ENCODE peak calls at places on chromosome 11, in eight cellular contexts. V, L, W, E, K, S, B and H are unnamed samples.

GRCh38 chr11:76077575-76078150 is 128.6 kb downstream of the WNT11 start:
- DNase-seq in V (no peak), L (no peak), W (no peak), E (no peak), K (no peak), S (no peak), B (no peak), H (peak; percentile 15)

GRCh38 chr11:71563401-71563800 is 2.0 kb upstream of the KRTAP5-10 start:
- DNase-seq in V (peak; percentile 63), L (no peak), W (peak; percentile 66), E (no peak), K (peak; percentile 29), S (no peak), B (no peak), H (peak; percentile 63)

GRCh38 chr11:75339685-75340409 is 11.6 kb downstream of the ARRB1 start:
- DNase-seq in V (no peak), L (no peak), W (peak; percentile 89), E (no peak), K (no peak), S (no peak), B (no peak), H (peak; percentile 80)

GRCh38 chr11:31813242-31813960 is 2.3 kb upstream of the PAX6 start:
- DNase-seq in V (no peak), L (no peak), W (no peak), E (no peak), K (no peak), S (no peak), B (no peak), H (peak; percentile 82)

GRCh38 chr11:112223125-112223524 is 3.1 kb upstream of the PTS start:
- DNase-seq in V (no peak), L (no peak), W (no peak), E (no peak), K (no peak), S (no peak), B (no peak), H (no peak)

GRCh38 chr11:66877585-66877984 is 20.7 kb downstream of the LRFN4 start:
- DNase-seq in V (peak; percentile 44), L (no peak), W (no peak), E (no peak), K (peak; percentile 44), S (no peak), B (no peak), H (no peak)

GRCh38 chr11:78722786-78723185 is 148.1 kb upstream of the NARS2 start:
- DNase-seq in V (peak; percentile 3), L (no peak), W (no peak), E (no peak), K (no peak), S (no peak), B (no peak), H (no peak)

GRCh38 chr11:71139516-71140205 is 112.7 kb downstream of the SHANK2 start:
- DNase-seq in V (peak; percentile 51), L (no peak), W (no peak), E (no peak), K (peak; percentile 9), S (no peak), B (no peak), H (peak; percentile 21)

GRCh38 chr11:123690490-123690889 is 36.1 kb upstream of the SCN3B start:
- DNase-seq in V (peak; percentile 55), L (no peak), W (no peak), E (no peak), K (no peak), S (no peak), B (no peak), H (no peak)

GRCh38 chr11:43936081-43936480 is 6.4 kb upstream of the C11orf96 start:
- DNase-seq in V (no peak), L (no peak), W (peak; percentile 29), E (no peak), K (no peak), S (no peak), B (no peak), H (no peak)

GRCh38 chr11:131692961-131693360 is 322.5 kb downstream of the NTM start:
- DNase-seq in V (no peak), L (no peak), W (no peak), E (no peak), K (no peak), S (no peak), B (no peak), H (no peak)
- H3K4me3 ChIP-seq in V (no peak overlapping the region), L (no peak overlapping the region), W (no peak overlapping the region), E (no peak overlapping the region), K (no peak overlapping the region), S (no peak overlapping the region), B (no peak overlapping the region), H (no peak overlapping the region)

GRCh38 chr11:115081972-115082371 is 403.6 kb downstream of the NXPE2 start:
- DNase-seq in V (no peak), L (no peak), W (no peak), E (no peak), K (no peak), S (no peak), B (no peak), H (no peak)

GRCh38 chr11:115083129-115083823 is 404.9 kb downstream of the NXPE2 start:
- DNase-seq in V (no peak), L (no peak), W (no peak), E (no peak), K (no peak), S (no peak), B (no peak), H (peak; percentile 16)

GRCh38 chr11:115075340-115075739 is 397.0 kb downstream of the NXPE2 start:
- DNase-seq in V (no peak), L (no peak), W (no peak), E (no peak), K (no peak), S (no peak), B (no peak), H (no peak)

GRCh38 chr11:115080923-115081322 is 402.6 kb downstream of the NXPE2 start:
- DNase-seq in V (no peak), L (no peak), W (no peak), E (no peak), K (no peak), S (no peak), B (no peak), H (no peak)

DNA sequence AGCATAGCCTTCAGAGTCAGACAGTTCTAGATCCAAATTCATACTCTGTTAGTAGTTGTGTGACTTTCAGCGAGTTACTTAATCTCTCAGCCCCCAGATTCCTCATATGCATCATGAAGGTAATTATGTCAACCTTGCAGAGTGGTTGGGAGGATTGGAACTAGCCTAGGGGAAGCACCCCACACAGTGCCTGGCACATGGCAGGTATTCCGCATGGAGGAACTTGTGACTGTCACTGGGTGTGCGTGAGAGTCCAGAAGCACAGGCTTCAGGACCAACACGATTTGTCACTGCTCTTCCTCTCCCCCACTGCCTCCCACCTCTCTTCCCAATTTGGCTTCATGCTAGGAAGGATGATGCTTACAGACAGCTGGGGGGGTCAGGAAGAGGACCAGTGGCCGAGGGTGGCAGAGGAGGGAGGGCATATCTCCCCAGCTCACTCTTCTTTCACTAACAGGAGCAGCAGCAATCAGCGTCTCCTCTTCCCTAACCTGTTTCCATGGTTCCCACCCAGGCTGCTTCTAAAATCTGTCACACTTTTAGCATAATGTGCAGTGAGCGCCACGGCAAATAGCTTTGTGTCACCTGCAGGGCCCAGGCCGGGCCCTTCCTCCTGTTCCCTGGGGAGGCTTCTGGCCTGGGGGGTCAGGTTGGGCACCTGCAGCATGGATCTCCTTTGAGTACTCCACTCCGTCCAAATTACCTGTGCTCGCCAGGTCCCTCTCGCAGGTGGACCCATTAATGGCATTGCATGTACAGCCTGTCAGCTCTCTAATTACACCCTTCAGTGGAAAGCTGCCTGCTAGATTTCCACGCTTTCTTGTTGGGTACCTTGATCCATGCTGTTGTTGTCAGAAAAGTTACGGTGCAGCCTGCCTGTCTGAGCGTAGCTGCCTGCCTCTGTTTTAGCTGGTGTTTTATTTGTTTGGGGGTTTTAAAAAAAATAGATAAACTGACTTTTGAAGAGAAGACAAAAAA is 400.4 kb downstream of the NXPE2 start:
- DNase-seq in V (no peak), L (no peak), W (no peak), E (no peak), K (no peak), S (no peak), B (no peak), H (no peak)
- H3K27ac ChIP-seq in V (no peak overlapping the region), L (no peak overlapping the region), W (no peak overlapping the region), E (no peak overlapping the region), K (no peak overlapping the region), S (no peak overlapping the region), B (no peak overlapping the region), H (no peak overlapping the region)

DNA sequence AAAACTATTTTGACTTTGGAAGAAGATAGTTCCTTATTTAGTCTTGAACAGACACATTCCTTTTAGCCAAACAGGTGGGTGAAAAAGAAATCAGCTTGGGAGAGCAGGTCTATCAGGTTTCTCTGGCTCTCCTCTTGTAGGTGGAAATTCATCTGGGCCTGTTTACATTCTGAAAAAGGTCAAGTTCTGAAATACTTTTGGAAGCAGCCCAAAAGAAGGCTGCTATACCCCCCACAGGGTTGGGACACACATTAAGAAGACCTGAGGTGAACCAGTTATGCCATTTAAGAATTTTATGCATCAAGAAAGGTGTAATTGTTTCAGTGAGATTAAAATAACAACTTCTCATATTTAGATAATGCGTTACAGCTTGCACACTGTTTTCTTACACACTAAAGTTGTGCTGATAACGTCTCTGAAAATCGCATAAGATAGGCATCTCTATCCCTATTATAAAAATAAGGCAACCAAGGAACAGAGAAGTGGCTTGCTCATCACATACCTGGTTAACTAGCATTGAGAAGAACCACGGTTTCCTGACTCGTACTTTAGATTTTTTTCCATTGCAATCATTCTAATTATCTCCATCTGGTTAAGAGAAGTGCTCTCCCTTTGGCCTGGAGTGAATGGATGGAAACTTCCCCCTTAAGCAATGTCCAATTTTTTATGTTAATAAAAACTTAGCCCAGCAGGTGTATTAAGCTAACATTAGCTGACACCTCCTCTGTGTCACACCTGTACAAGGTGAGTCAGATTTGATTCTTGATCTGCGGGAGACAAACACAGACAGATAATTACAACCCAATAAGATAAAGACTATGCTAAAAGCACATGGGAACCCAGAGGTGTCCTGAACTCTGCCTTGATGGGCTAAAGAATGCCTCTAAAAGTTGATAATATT is 60.5 kb upstream of the UCP3 start:
- DNase-seq in V (no peak), L (no peak), W (no peak), E (no peak), K (no peak), S (no peak), B (no peak), H (no peak)
- H3K4me3 ChIP-seq in V (no peak overlapping the region), L (no peak overlapping the region), W (no peak overlapping the region), E (no peak overlapping the region), K (no peak overlapping the region), S (no peak overlapping the region), B (no peak overlapping the region), H (no peak overlapping the region)

GRCh38 chr11:74141274-74141695 is 29.5 kb downstream of the C2CD3 start:
- DNase-seq in V (no peak), L (no peak), W (no peak), E (no peak), K (no peak), S (no peak), B (no peak), H (no peak)

GRCh38 chr11:74139151-74139918 is 31.5 kb downstream of the C2CD3 start:
- DNase-seq in V (no peak), L (no peak), W (no peak), E (no peak), K (no peak), S (no peak), B (no peak), H (no peak)

GRCh38 chr11:74142624-74143023 is 28.2 kb downstream of the C2CD3 start:
- DNase-seq in V (no peak), L (no peak), W (no peak), E (no peak), K (no peak), S (no peak), B (no peak), H (no peak)

GRCh38 chr11:74144592-74144991 is 26.2 kb downstream of the C2CD3 start:
- DNase-seq in V (no peak), L (no peak), W (no peak), E (no peak), K (no peak), S (no peak), B (no peak), H (no peak)

GRCh38 chr11:74141908-74142307 is 28.9 kb downstream of the C2CD3 start:
- DNase-seq in V (no peak), L (no peak), W (no peak), E (no peak), K (no peak), S (no peak), B (no peak), H (no peak)
- H3K27ac ChIP-seq in V (no peak overlapping the region), L (no peak overlapping the region), W (no peak overlapping the region), E (no peak overlapping the region), K (no peak overlapping the region), S (no peak overlapping the region), B (no peak overlapping the region), H (no peak overlapping the region)